ENCODE peak calls at places on chromosomes 7 and 10, in four cellular contexts. C is A549, I is fibroblast of lung, S is foreskin fibroblast. E is an unnamed sample.
A peak's percentile ranks its signal among the peaks of the same experiment; 100 is the strongest.

GRCh38 chr7:132709971-132710567 is 133.8 kb upstream of the PLXNA4 start:
- DNase-seq in I (peak; percentile 60), S (peak; percentile 46), C (peak; percentile 25), E (no peak)

GRCh38 chr7:54773472-54774399 is 14.7 kb upstream of the SEC61G start:
- DNase-seq in I (peak; percentile 87), C (peak; percentile 93), S (peak; percentile 65), E (peak; percentile 58)

GRCh38 chr10:62632071-62632809 is 172.3 kb upstream of the ADO start:
- DNase-seq in I (no peak), S (no peak), C (peak; percentile 17), E (no peak)

GRCh38 chr7:117124585-117125220 is 171.4 kb downstream of the ST7 start:
- DNase-seq in I (peak; percentile 97), S (peak; percentile 98), C (peak; percentile 86), E (no peak)

GRCh38 chr7:33868151-33868550 is 37.2 kb upstream of the BMPER start:
- DNase-seq in I (no peak), C (no peak), S (peak; percentile 79), E (no peak)

GRCh38 chr7:106603300-106603699 is 57.7 kb downstream of the CCDC71L start:
- DNase-seq in C (no peak), I (no peak), S (no peak), E (no peak)

GRCh38 chr7:149741629-149742028 is 31.8 kb downstream of the ZNF467 start:
- DNase-seq in S (peak; percentile 14), I (no peak), C (no peak), E (no peak)

GRCh38 chr10:110503528-110504110 is 5.9 kb downstream of the DUSP5 start:
- DNase-seq in I (no peak), S (no peak), C (no peak), E (no peak)

GRCh38 chr7:46932656-46933424 is 649.1 kb downstream of the TNS3 start:
- DNase-seq in I (peak; percentile 99), C (peak; percentile 11), S (peak; percentile 91), E (no peak)

GRCh38 chr7:151432658-151433521 is 7.1 kb downstream of the CRYGN start:
- DNase-seq in I (no peak), C (no peak), S (no peak), E (no peak)

GRCh38 chr10:101778781-101779543 is 3.0 kb upstream of the FGF8 start:
- DNase-seq in I (peak; percentile 33), S (no peak), C (no peak), E (no peak)

GRCh38 chr7:305410-306151 is 15.6 kb downstream of the FOXL3 start:
- DNase-seq in I (no peak), C (no peak), S (no peak), E (no peak)

GRCh38 chr10:101736666-101737065 is 39.2 kb downstream of the FGF8 start:
- DNase-seq in I (no peak), C (no peak), S (no peak), E (no peak)

GRCh38 chr10:101441539-101442455 is 87.8 kb downstream of the BTRC start:
- DNase-seq in C (peak; percentile 83), I (peak; percentile 79), S (peak; percentile 48), E (no peak)

GRCh38 chr10:84574101-84574500 is 245.7 kb downstream of the CCSER2 start:
- DNase-seq in I (no peak), C (peak; percentile 7), S (no peak), E (no peak)

GRCh38 chr7:21617513-21617912 is 74.7 kb downstream of the DNAH11 start:
- DNase-seq in C (no peak), I (no peak), S (no peak), E (no peak)

GRCh38 chr10:30039567-30039966 is 19.8 kb downstream of the JCAD start:
- DNase-seq in S (no peak), I (no peak), C (no peak), E (no peak)

GRCh38 chr7:140661124-140661523 is 11.6 kb upstream of the ADCK2 start:
- DNase-seq in I (peak; percentile 51), C (peak; percentile 28), S (no peak), E (no peak)
- TF ChIP-seq CTCF in I (no peak), C (no peak), S (no peak), E (no peak)

DNA sequence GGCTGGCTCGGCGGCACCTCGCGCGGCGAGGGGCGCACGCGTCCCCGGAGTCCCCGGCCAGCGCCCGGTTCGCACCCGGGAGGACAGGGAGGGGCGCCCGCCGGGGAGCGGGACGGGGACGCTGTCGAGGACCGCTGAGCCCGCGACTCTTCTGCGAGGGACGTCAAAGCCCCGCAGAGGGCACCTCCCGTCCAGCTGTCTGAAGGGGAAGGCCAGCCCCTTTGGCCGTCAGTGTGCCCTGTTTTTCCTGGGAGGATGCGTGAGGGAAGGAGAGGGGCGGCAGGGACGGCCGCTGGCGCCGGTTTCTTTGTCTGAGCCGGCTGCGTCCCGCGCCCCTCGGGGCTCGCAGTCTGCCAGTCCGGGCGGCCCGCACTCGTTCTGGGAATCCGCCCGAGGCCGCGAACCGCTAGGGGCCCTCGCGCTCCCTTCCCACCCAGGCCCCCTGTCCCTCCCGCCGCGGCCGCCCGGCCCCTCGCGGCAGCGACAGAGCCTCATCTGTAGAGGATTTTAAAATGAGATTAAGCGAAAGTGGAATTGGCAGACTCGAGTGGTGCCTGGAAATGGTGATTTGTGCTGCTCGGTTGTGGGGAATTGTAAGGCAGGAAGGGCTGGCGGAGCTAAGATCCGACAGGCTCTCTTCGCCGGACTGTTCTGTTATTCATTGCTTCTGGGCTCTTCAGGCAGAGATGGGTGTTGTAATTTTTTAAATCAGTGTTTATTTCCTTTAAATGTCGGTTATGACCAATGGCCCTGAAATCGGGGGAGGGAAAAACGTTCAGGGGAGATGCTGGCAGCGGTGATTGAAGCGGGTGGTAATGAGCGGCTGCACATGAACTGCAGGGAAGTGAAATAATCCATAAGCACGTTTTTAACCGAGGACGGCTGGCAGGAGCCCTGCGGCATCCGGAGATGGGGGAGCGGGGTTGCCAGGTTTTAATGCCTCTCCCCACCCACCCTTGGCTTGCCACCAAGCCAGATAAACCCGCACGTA is 622 bp upstream of the RELN start:
- DNase-seq in S (peak; percentile 21), C (no peak), I (peak; percentile 49), E (peak; percentile 59)
- TF ChIP-seq CTCF in S (no peak), C (no peak), I (no peak), E (no peak)

GRCh38 chr10:70600512-70601395 is 1.8 kb downstream of the PRF1 start:
- DNase-seq in I (no peak), C (no peak), S (no peak), E (no peak)
- TF ChIP-seq CTCF in I (no peak), C (no peak), S (no peak), E (no peak)

GRCh38 chr7:16710641-16711040 is 42.9 kb upstream of the TSPAN13 start:
- DNase-seq in I (no peak), S (no peak), C (no peak), E (no peak)

GRCh38 chr7:16712916-16713315 is 40.6 kb upstream of the TSPAN13 start:
- DNase-seq in I (no peak), S (peak; percentile 8), C (no peak), E (no peak)

GRCh38 chr7:16708980-16709379 is 44.6 kb upstream of the TSPAN13 start:
- DNase-seq in I (peak; percentile 86), S (peak; percentile 93), C (peak; percentile 76), E (no peak)

GRCh38 chr7:16711730-16712129 is 41.8 kb upstream of the TSPAN13 start:
- DNase-seq in S (peak; percentile 36), C (no peak), I (peak; percentile 26), E (no peak)

GRCh38 chr7:16708496-16708895 is 45.1 kb upstream of the TSPAN13 start:
- DNase-seq in C (no peak), I (no peak), S (no peak), E (no peak)
- TF ChIP-seq CTCF in C (no peak), I (no peak), S (no peak), E (no peak)

GRCh38 chr7:112254166-112254565 is 47.7 kb downstream of the ZNF277 start:
- DNase-seq in I (no peak), C (no peak), S (no peak), E (no peak)

GRCh38 chr7:112252691-112253090 is 46.2 kb downstream of the ZNF277 start:
- DNase-seq in I (no peak), S (no peak), C (no peak), E (no peak)

GRCh38 chr7:112252141-112252540 is 45.6 kb downstream of the ZNF277 start:
- DNase-seq in I (no peak), C (no peak), S (no peak), E (no peak)

GRCh38 chr7:112248598-112248997 is 42.1 kb downstream of the ZNF277 start:
- DNase-seq in S (no peak), I (no peak), C (no peak), E (no peak)
- TF ChIP-seq CTCF in S (no peak), I (no peak), C (no peak), E (no peak)

GRCh38 chr7:127877951-127878350 is 153.3 kb downstream of the LRRC4 start:
- DNase-seq in C (no peak), I (no peak), S (no peak), E (no peak)
- TF ChIP-seq CTCF in C (no peak), I (no peak), S (no peak), E (no peak)

GRCh38 chr10:26682926-26683325 is 14.6 kb upstream of the PDSS1 start:
- DNase-seq in I (no peak), S (no peak), C (no peak), E (no peak)

GRCh38 chr10:26675873-26676257 is 21.6 kb upstream of the PDSS1 start:
- DNase-seq in S (no peak), I (no peak), C (no peak), E (no peak)

DNA sequence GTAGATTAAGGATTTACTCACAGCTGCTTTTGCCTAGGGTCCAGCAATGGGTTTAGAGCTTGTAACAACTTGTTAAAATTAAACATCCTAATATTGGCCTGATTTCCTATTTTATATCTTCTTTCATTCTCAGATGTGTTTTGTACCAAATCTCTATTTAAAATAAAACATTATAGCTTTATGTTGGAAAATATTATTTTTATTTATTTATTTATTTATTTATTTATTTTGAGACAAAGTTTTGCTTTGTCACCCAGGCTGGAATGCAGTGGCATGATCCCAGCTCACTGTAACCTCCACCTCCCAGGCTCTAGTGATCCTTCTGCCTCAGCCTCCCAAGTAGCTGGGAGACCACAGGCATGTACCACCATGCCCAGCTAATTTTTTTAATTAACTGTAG is 17.9 kb upstream of the PDSS1 start:
- DNase-seq in S (no peak), I (no peak), C (no peak), E (no peak)
- TF ChIP-seq CTCF in S (no peak), I (no peak), C (no peak), E (no peak)

E was measured in mesothelial cell of epicardium.